ENCODE peak calls at places on chromosome 2, in six cellular contexts. W is tibial nerve, L is right lobe of liver, J is fibroblast of lung, C is tibial artery, E is heart right ventricle. I is an unnamed sample.

GRCh38 chr2:1635826-1636225 is 108.5 kb downstream of the PXDN start:
- DNase-seq in L (no peak), W (no peak), E (no peak), J (no peak), C (no peak), I (no peak)

GRCh38 chr2:15028406-15028805 is 395.9 kb downstream of the LRATD1 start:
- DNase-seq in C (no peak), L (no peak), E (no peak), W (no peak), J (no peak), I (no peak)

GRCh38 chr2:176652300-176653182 is 383.3 kb downstream of the MTX2 start:
- DNase-seq in E (no peak), L (no peak), C (no peak), W (no peak), J (peak; percentile 47), I (no peak)

GRCh38 chr2:20429528-20429927 is 17.3 kb upstream of the RHOB start:
- DNase-seq in W (peak; percentile 15), E (no peak), L (peak; percentile 41), J (no peak), C (peak; percentile 66), I (no peak)

GRCh38 chr2:150370600-150370999 is 116.9 kb downstream of the RND3 start:
- DNase-seq in W (no peak), C (no peak), J (no peak), L (no peak), E (no peak), I (no peak)

GRCh38 chr2:8103085-8103708 is 578.7 kb upstream of the ID2 start:
- DNase-seq in L (no peak), J (no peak), C (no peak), W (no peak), E (no peak), I (no peak)

GRCh38 chr2:177758591-177759371 is 313.8 kb downstream of the PDE11A start:
- DNase-seq in W (no peak), L (no peak), E (no peak), C (no peak), J (peak; percentile 55), I (no peak)

GRCh38 chr2:99890616-99891259 is 251.7 kb downstream of the AFF3 start:
- DNase-seq in J (no peak), W (no peak), C (no peak), E (peak; percentile 14), L (no peak), I (no peak)

GRCh38 chr2:56757884-56758545 is 574.2 kb downstream of the CCDC85A start:
- DNase-seq in C (no peak), W (no peak), E (no peak), J (no peak), L (no peak), I (no peak)

GRCh38 chr2:3595409-3595808 is 497 bp downstream of the COLEC11 start:
- DNase-seq in E (no peak), J (no peak), W (no peak), C (no peak), L (no peak), I (no peak)

GRCh38 chr2:54559593-54560145 is 103.5 kb downstream of the SPTBN1 start:
- DNase-seq in W (no peak), J (peak; percentile 80), C (peak; percentile 70), E (no peak), L (peak; percentile 74), I (no peak)

GRCh38 chr2:224442092-224442999 is 40.4 kb upstream of the FAM124B start:
- DNase-seq in L (peak; percentile 55), C (no peak), E (peak; percentile 33), W (no peak), J (peak; percentile 40), I (peak; percentile 80)

GRCh38 chr2:126783341-126783740 is 115.3 kb upstream of the TEX51 start:
- DNase-seq in E (no peak), C (peak; percentile 25), W (no peak), L (no peak), J (no peak), I (no peak)

DNA sequence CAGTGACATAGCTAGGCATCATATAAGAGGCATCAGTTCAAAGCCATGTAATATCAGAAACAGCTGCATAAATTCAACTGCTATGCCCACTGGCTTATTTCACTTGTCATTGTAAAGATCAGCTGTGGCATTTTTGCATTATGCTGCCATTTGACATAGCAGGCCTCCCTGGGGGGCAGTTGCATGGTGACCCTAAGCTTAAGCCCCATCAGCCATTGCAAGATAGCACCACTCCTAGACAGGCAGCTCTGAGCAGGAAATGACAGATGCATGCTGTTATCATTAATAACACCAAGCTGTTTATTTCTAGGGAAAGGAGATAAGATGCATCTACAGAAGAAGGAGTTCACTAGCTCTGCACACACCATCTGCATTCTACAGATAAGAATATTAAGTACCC is 233.4 kb upstream of the CNTNAP5 start:
- DNase-seq in E (no peak), W (no peak), C (no peak), J (no peak), L (no peak), I (no peak)
- H3K36me3 ChIP-seq in E (no peaks in the 10 kb centered on the region), W (no peaks in the 10 kb centered on the region), C (no peaks in the 10 kb centered on the region), J (no peaks in the 10 kb centered on the region), L (no peaks in the 10 kb centered on the region), I (no peaks in the 10 kb centered on the region)

DNA sequence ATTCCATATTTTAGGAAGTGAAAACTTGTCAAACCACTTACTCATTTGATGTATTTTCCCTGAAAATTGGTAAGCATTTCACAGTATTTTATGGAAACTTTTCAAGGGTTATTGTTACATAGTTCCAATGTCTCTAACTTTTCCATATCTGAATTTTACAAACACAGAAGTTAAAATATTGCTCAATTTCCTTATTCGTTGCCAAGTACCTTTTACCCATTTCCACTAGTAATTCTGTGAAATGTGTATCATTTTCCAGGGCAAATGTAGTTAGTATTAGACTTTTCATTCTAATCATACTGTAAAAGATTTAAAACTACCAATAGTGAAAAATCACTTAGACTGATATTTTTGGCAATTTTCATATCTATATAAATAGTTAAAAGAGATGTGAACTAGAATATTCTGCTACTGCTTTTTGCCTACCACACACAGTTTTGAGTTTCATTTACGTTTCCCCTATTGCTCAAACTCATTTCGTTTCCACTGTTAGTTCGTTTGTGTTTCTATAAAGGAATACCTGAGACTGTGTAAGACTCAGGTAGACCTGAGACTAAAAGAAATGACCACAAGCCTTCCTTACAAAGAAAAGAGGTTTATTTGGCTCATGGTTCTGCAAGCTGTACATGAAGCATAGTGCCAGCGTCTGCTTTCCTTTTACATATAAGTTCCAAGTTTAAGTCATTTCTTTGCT is 86.3 kb downstream of the PMS1 start:
- DNase-seq in L (no peak), C (no peak), W (no peak), E (no peak), J (no peak), I (no peak)
- H3K4me1 ChIP-seq in L (no peaks in the 10 kb centered on the region), C (no peaks in the 10 kb centered on the region), W (no peaks in the 10 kb centered on the region), E (peaks cover 27% of the 10 kb centered on the region), J (no peaks in the 10 kb centered on the region), I (no peaks in the 10 kb centered on the region)

DNA sequence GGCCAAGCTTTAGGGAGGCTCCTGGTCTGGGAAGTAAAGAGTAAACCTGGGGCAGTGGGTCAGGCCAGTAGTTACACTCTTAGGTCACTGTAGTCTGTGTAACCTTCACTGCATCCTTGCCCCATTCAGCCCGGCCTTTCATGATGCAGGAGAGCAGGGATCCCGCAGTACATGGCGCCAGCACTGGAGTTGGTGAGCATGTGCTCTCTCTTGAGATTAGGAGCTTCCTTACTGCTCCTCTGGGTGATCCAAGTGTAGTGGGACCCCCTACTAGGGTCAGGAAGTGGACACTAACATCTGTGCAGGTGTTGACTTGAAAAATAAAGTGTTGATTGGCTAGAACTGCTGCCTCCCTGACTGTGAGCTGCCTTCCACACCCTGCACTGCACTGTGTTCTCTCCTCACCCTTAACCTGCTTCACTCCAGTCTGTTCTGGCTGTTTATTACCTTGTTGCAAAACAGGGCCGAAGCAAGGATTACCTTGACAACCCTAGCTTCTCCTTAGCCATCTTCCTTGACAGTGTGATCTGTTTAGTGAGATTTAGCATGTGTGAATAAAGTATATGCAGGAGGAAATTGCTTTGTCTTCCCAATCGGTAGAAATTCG is 5.2 kb downstream of the RETREG2 start:
- DNase-seq in L (no peak), W (no peak), E (no peak), J (no peak), C (no peak), I (no peak)
- H3K36me3 ChIP-seq in L (peaks cover 3% of the 10 kb centered on the region), W (peaks cover 19% of the 10 kb centered on the region), E (peaks cover 68% of the 10 kb centered on the region), J (peaks cover 12% of the 10 kb centered on the region), C (peaks cover 55% of the 10 kb centered on the region), I (peaks cover 39% of the 10 kb centered on the region)

GRCh38 chr2:148184967-148185366 is 164.1 kb downstream of the MBD5 start:
- DNase-seq in E (no peak), J (no peak), L (no peak), W (no peak), C (no peak), I (no peak)
- H3K4me1 ChIP-seq in E (no peaks in the 10 kb centered on the region), J (no peaks in the 10 kb centered on the region), L (no peaks in the 10 kb centered on the region), W (no peaks in the 10 kb centered on the region), C (no peaks in the 10 kb centered on the region), I (no peaks in the 10 kb centered on the region)